ENCODE peak calls at places on chromosomes 12 and 14, in nine cellular contexts. One of them, this sample, is unnamed.

GRCh38 chr14:34359423-34360120 is 102.5 kb downstream of the SPTSSA start:
- DNase-seq in HT1080: no peak
- DNase-seq in LHCN-M2: no peak
- DNase-seq in psoas muscle: no peak
- DNase-seq in CD8-positive, alpha-beta memory T cell: no peak
- DNase-seq in SW 1271: no peak
- DNase-seq in activated CD4-positive, alpha-beta T cell treated with anti-CD3 and anti-CD28 coated beads, Interleukin-2, amount 10 ng/mL, durations not matched to agents 7 days and 5 days: no peak
- DNase-seq in dermis microvascular lymphatic vessel endothelial cell: no peak
- DNase-seq in naive thymus-derived CD4-positive, alpha-beta T cell: no peak
- DNase-seq in this sample: no peak

GRCh38 chr12:129531004-129531403 is 372.8 kb downstream of the TMEM132D start:
- DNase-seq in CD8-positive, alpha-beta memory T cell: no peak
- DNase-seq in psoas muscle: no peak
- DNase-seq in dermis microvascular lymphatic vessel endothelial cell: no peak
- DNase-seq in LHCN-M2: no peak
- DNase-seq in activated CD4-positive, alpha-beta T cell treated with anti-CD3 and anti-CD28 coated beads, Interleukin-2, amount 10 ng/mL, durations not matched to agents 7 days and 5 days: no peak
- DNase-seq in HT1080: peak
- DNase-seq in naive thymus-derived CD4-positive, alpha-beta T cell: no peak
- DNase-seq in SW 1271: no peak
- DNase-seq in this sample: no peak

GRCh38 chr12:8692573-8692972 is 5.2 kb upstream of the RIMKLB start:
- DNase-seq in activated CD4-positive, alpha-beta T cell treated with anti-CD3 and anti-CD28 coated beads, Interleukin-2, amount 10 ng/mL, durations not matched to agents 7 days and 5 days: no peak
- DNase-seq in naive thymus-derived CD4-positive, alpha-beta T cell: peak
- DNase-seq in CD8-positive, alpha-beta memory T cell: no peak
- DNase-seq in LHCN-M2: peak
- DNase-seq in dermis microvascular lymphatic vessel endothelial cell: peak
- DNase-seq in SW 1271: no peak
- DNase-seq in psoas muscle: no peak
- DNase-seq in HT1080: peak
- DNase-seq in this sample: peak

GRCh38 chr12:120497524-120498150 is 1.7 kb downstream of the DYNLL1 start:
- DNase-seq in CD8-positive, alpha-beta memory T cell: no peak
- DNase-seq in LHCN-M2: peak
- DNase-seq in activated CD4-positive, alpha-beta T cell treated with anti-CD3 and anti-CD28 coated beads, Interleukin-2, amount 10 ng/mL, durations not matched to agents 7 days and 5 days: no peak
- DNase-seq in naive thymus-derived CD4-positive, alpha-beta T cell: no peak
- DNase-seq in HT1080: no peak
- DNase-seq in psoas muscle: no peak
- DNase-seq in dermis microvascular lymphatic vessel endothelial cell: no peak
- DNase-seq in SW 1271: no peak
- DNase-seq in this sample: no peak

GRCh38 chr14:76464856-76465255 is 88.9 kb downstream of the ESRRB start:
- DNase-seq in SW 1271: no peak
- DNase-seq in dermis microvascular lymphatic vessel endothelial cell: no peak
- DNase-seq in naive thymus-derived CD4-positive, alpha-beta T cell: no peak
- DNase-seq in activated CD4-positive, alpha-beta T cell treated with anti-CD3 and anti-CD28 coated beads, Interleukin-2, amount 10 ng/mL, durations not matched to agents 7 days and 5 days: no peak
- DNase-seq in CD8-positive, alpha-beta memory T cell: no peak
- DNase-seq in psoas muscle: no peak
- DNase-seq in HT1080: no peak
- DNase-seq in LHCN-M2: no peak
- DNase-seq in this sample: no peak

GRCh38 chr14:89252887-89253532 is 164.0 kb downstream of the FOXN3 start:
- DNase-seq in dermis microvascular lymphatic vessel endothelial cell: no peak
- DNase-seq in naive thymus-derived CD4-positive, alpha-beta T cell: no peak
- DNase-seq in psoas muscle: peak
- DNase-seq in CD8-positive, alpha-beta memory T cell: no peak
- DNase-seq in LHCN-M2: peak
- DNase-seq in HT1080: no peak
- DNase-seq in activated CD4-positive, alpha-beta T cell treated with anti-CD3 and anti-CD28 coated beads, Interleukin-2, amount 10 ng/mL, durations not matched to agents 7 days and 5 days: no peak
- DNase-seq in SW 1271: no peak
- DNase-seq in this sample: peak

GRCh38 chr12:104570174-104570907 is 113.6 kb downstream of the CHST11 start:
- DNase-seq in LHCN-M2: no peak
- DNase-seq in dermis microvascular lymphatic vessel endothelial cell: no peak
- DNase-seq in naive thymus-derived CD4-positive, alpha-beta T cell: no peak
- DNase-seq in CD8-positive, alpha-beta memory T cell: no peak
- DNase-seq in HT1080: no peak
- DNase-seq in SW 1271: no peak
- DNase-seq in psoas muscle: no peak
- DNase-seq in activated CD4-positive, alpha-beta T cell treated with anti-CD3 and anti-CD28 coated beads, Interleukin-2, amount 10 ng/mL, durations not matched to agents 7 days and 5 days: no peak
- DNase-seq in this sample: no peak

GRCh38 chr14:73777420-73777819 is 63.2 kb upstream of the PNMA1 start:
- DNase-seq in dermis microvascular lymphatic vessel endothelial cell: no peak
- DNase-seq in activated CD4-positive, alpha-beta T cell treated with anti-CD3 and anti-CD28 coated beads, Interleukin-2, amount 10 ng/mL, durations not matched to agents 7 days and 5 days: no peak
- DNase-seq in SW 1271: no peak
- DNase-seq in naive thymus-derived CD4-positive, alpha-beta T cell: no peak
- DNase-seq in LHCN-M2: no peak
- DNase-seq in CD8-positive, alpha-beta memory T cell: no peak
- DNase-seq in HT1080: no peak
- DNase-seq in psoas muscle: no peak
- DNase-seq in this sample: peak